ENCODE peak calls at places on chromosomes 16 and 17, in seven cellular contexts. D is SK-N-SH, P is Panc1, X is GM23338, A is HL-60, Y is upper lobe of left lung, G is prostate gland. S is an unnamed sample.

GRCh38 chr16:80997139-80997798 is 9.4 kb downstream of the CMC2 start:
- DNase-seq in D (no peak), P (no peak), X (no peak), A (no peak), Y (no peak), G (no peak), S (no peak)

GRCh38 chr17:65109990-65110680 is 27.0 kb upstream of the RGS9 start:
- DNase-seq in D (no peak), P (no peak), X (no peak), A (no peak), Y (no peak), G (no peak), S (no peak)

GRCh38 chr16:51888021-51888420 is 658.9 kb downstream of the TOX3 start:
- DNase-seq in D (no peak), P (no peak), X (no peak), A (no peak), Y (no peak), G (no peak), S (no peak)

GRCh38 chr17:14792751-14793150 is 472.4 kb downstream of the PMP22 start:
- DNase-seq in D (no peak), P (no peak), X (no peak), A (no peak), Y (no peak), G (peak), S (no peak)

GRCh38 chr17:65599650-65600049 is 38.2 kb upstream of the AXIN2 start:
- DNase-seq in D (no peak), P (no peak), X (no peak), A (no peak), Y (no peak), G (no peak), S (no peak)

GRCh38 chr17:80558046-80558445 is 13.4 kb downstream of the RPTOR start:
- DNase-seq in D (no peak), P (no peak), X (no peak), A (no peak), Y (no peak), G (no peak), S (no peak)

GRCh38 chr16:58814348-58814801 is 80.3 kb upstream of the GOT2 start:
- DNase-seq in D (peak), P (no peak), X (peak), A (peak), Y (no peak), G (peak), S (no peak)

GRCh38 chr17:8126306-8127066 is 2.6 kb upstream of the HES7 start:
- DNase-seq in D (peak), P (no peak), X (peak), A (no peak), Y (peak), G (peak), S (no peak)

GRCh38 chr16:56815721-56816120 is 49.3 kb upstream of the SLC12A3 start:
- DNase-seq in D (no peak), P (no peak), X (no peak), A (no peak), Y (no peak), G (peak), S (no peak)

GRCh38 chr16:85557083-85557975 is 55.8 kb upstream of the GSE1 start:
- DNase-seq in D (peak), P (no peak), X (peak), A (no peak), Y (peak), G (no peak), S (no peak)

GRCh38 chr17:75097865-75098264 is 10.1 kb downstream of the SLC16A5 start:
- DNase-seq in D (no peak), P (no peak), X (no peak), A (no peak), Y (no peak), G (no peak), S (no peak)
- TF ChIP-seq POLR2AphosphoS5 in D (no peak), P (no peak), X (no peak), A (no peak), Y (no peak), G (no peak), S (no peak)

DNA sequence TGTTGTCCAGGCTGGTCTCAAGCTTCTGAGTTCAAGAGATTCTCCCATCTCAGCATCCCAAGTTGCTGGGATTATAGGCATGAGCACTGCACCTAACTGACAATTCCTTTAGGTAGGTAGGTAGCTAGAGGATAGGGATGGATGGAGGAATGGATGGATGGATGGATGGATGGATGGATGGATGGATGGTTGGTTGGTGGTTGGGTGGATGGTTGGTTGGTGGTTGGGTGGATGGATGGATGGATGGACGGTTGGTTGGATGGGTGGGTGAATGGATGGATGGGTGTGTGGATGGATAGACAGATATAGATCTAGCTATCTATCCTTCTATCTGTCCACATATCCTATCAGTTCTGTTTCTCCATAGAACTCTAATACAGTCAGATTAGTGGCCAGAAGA is 19.3 kb upstream of the ADCY9 start:
- DNase-seq in D (no peak), P (no peak), X (no peak), A (no peak), Y (no peak), G (no peak), S (no peak)
- H3K27ac ChIP-seq in D (no peak), P (no peak), X (no peak), A (no peak), Y (peak), G (no peak), S (no peak)

DNA sequence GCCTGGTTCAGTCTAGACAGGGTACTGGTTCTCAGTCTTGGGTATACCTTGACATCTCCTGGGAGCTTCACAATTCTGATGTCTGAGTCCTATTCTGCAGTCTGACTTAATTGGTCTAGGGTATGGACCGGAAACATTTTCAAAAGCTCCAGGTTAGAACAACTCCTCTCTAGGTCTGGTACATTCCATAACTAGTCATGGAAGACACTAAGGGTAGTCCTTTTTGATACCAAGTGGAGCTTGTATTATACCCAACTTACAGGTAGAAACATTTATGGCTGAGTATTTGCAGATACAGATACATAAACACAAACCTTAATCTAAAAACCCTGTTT is 5.0 kb downstream of the RPL23 start:
- DNase-seq in D (no peak), P (no peak), X (no peak), A (no peak), Y (no peak), G (no peak), S (no peak)
- TF ChIP-seq POLR2AphosphoS5 in D (no peak), P (no peak), X (no peak), A (no peak), Y (no peak), G (no peak), S (no peak)

GRCh38 chr17:19753661-19754463 is 5.8 kb upstream of the ALDH3A1 start:
- DNase-seq in D (no peak), P (no peak), X (peak), A (no peak), Y (no peak), G (peak), S (no peak)

GRCh38 chr17:19755392-19755791 is 7.3 kb upstream of the ALDH3A1 start:
- DNase-seq in D (no peak), P (no peak), X (no peak), A (no peak), Y (no peak), G (no peak), S (no peak)

GRCh38 chr17:19752216-19753048 is 4.3 kb upstream of the ALDH3A1 start:
- DNase-seq in D (no peak), P (no peak), X (no peak), A (no peak), Y (no peak), G (no peak), S (no peak)

GRCh38 chr17:19750835-19751234 is 2.7 kb upstream of the ALDH3A1 start:
- DNase-seq in D (no peak), P (no peak), X (no peak), A (no peak), Y (no peak), G (no peak), S (no peak)

DNA sequence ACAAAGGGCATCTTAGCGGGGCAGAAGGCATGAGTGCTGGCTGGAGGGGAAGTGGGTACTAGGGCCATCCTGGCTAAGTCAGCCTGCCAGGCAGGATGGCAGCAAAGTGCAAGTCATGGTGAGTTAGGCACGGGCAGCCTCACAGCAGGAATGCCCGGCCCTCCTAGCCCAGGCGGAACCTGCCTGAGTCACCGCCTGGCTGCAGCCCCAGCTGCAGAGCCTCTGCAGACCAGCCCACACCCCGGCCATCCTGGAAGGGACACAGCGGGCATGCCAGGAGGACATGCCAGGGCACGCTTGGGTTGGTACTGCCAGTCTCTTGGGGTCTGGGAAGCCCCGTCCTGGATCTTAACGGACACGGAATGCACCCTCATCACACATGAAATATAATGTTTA is 4.9 kb upstream of the ALDH3A1 start:
- DNase-seq in D (peak), P (peak), X (no peak), A (peak), Y (no peak), G (peak), S (no peak)
- H3K27ac ChIP-seq in D (peak), P (peak), X (no peak), A (no peak), Y (peak), G (peak), S (peak)